ENCODE peak calls at places on chromosomes 5 and 9, in nine cellular contexts. One of them, this sample, is unnamed.

GRCh38 chr5:177428574-177429217 is 2.2 kb downstream of the GRK6 start:
- DNase-seq in heart left ventricle: no peak
- DNase-seq in body of pancreas: no peak
- DNase-seq in cardiac muscle cell: no peak
- DNase-seq in fibroblast of lung: no peak
- DNase-seq in DND-41: no peak
- DNase-seq in dorsolateral prefrontal cortex: no peak
- DNase-seq in heart right ventricle: no peak
- DNase-seq in OCI-LY7: no peak
- DNase-seq in this sample: no peak

GRCh38 chr5:74684900-74685851 is at the start of gene HEXB:
- DNase-seq in heart right ventricle: peak
- DNase-seq in fibroblast of lung: peak
- DNase-seq in dorsolateral prefrontal cortex: peak
- DNase-seq in heart left ventricle: peak
- DNase-seq in DND-41: peak
- DNase-seq in cardiac muscle cell: peak
- DNase-seq in body of pancreas: peak
- DNase-seq in OCI-LY7: peak
- DNase-seq in this sample: peak

GRCh38 chr5:58477760-58478159 is 13.5 kb upstream of the GAPT start:
- DNase-seq in cardiac muscle cell: no peak
- DNase-seq in OCI-LY7: peak
- DNase-seq in heart left ventricle: no peak
- DNase-seq in DND-41: no peak
- DNase-seq in fibroblast of lung: no peak
- DNase-seq in body of pancreas: no peak
- DNase-seq in heart right ventricle: no peak
- DNase-seq in dorsolateral prefrontal cortex: no peak
- DNase-seq in this sample: no peak

GRCh38 chr9:93595861-93596365 is 19.5 kb downstream of the PHF2 start:
- DNase-seq in heart right ventricle: no peak
- DNase-seq in heart left ventricle: no peak
- DNase-seq in dorsolateral prefrontal cortex: no peak
- DNase-seq in DND-41: no peak
- DNase-seq in fibroblast of lung: no peak
- DNase-seq in cardiac muscle cell: no peak
- DNase-seq in body of pancreas: no peak
- DNase-seq in OCI-LY7: no peak
- DNase-seq in this sample: peak

GRCh38 chr5:154800582-154800981 is 45.4 kb downstream of the LARP1 start:
- DNase-seq in heart left ventricle: no peak
- DNase-seq in dorsolateral prefrontal cortex: no peak
- DNase-seq in DND-41: no peak
- DNase-seq in cardiac muscle cell: peak
- DNase-seq in heart right ventricle: no peak
- DNase-seq in body of pancreas: no peak
- DNase-seq in OCI-LY7: no peak
- DNase-seq in fibroblast of lung: no peak
- DNase-seq in this sample: no peak

GRCh38 chr9:89864257-89864656 is 259.4 kb downstream of the GADD45G start:
- DNase-seq in DND-41: no peak
- DNase-seq in OCI-LY7: no peak
- DNase-seq in fibroblast of lung: no peak
- DNase-seq in heart left ventricle: no peak
- DNase-seq in dorsolateral prefrontal cortex: no peak
- DNase-seq in cardiac muscle cell: no peak
- DNase-seq in heart right ventricle: no peak
- DNase-seq in body of pancreas: no peak
- DNase-seq in this sample: peak

GRCh38 chr9:99023831-99024230 is 80.1 kb downstream of the COL15A1 start:
- DNase-seq in OCI-LY7: peak
- DNase-seq in cardiac muscle cell: peak
- DNase-seq in heart left ventricle: peak
- DNase-seq in DND-41: peak
- DNase-seq in fibroblast of lung: peak
- DNase-seq in dorsolateral prefrontal cortex: no peak
- DNase-seq in body of pancreas: peak
- DNase-seq in heart right ventricle: peak
- DNase-seq in this sample: no peak

GRCh38 chr5:113043491-113043931 is 66.9 kb downstream of the DCP2 start:
- DNase-seq in DND-41: no peak
- DNase-seq in OCI-LY7: peak
- DNase-seq in heart left ventricle: peak
- DNase-seq in body of pancreas: peak
- DNase-seq in cardiac muscle cell: peak
- DNase-seq in fibroblast of lung: peak
- DNase-seq in heart right ventricle: peak
- DNase-seq in dorsolateral prefrontal cortex: no peak
- DNase-seq in this sample: no peak

GRCh38 chr5:30676223-30676840 is 517.2 kb upstream of the CDH6 start:
- DNase-seq in body of pancreas: no peak
- DNase-seq in fibroblast of lung: no peak
- DNase-seq in dorsolateral prefrontal cortex: no peak
- DNase-seq in heart right ventricle: no peak
- DNase-seq in DND-41: no peak
- DNase-seq in cardiac muscle cell: no peak
- DNase-seq in OCI-LY7: no peak
- DNase-seq in heart left ventricle: no peak
- DNase-seq in this sample: no peak

GRCh38 chr9:135648494-135649410 is 9.4 kb upstream of the GLT6D1 start:
- DNase-seq in cardiac muscle cell: no peak
- DNase-seq in heart left ventricle: no peak
- DNase-seq in OCI-LY7: no peak
- DNase-seq in body of pancreas: no peak
- DNase-seq in fibroblast of lung: no peak
- DNase-seq in dorsolateral prefrontal cortex: no peak
- DNase-seq in DND-41: no peak
- DNase-seq in heart right ventricle: no peak
- DNase-seq in this sample: no peak

GRCh38 chr5:177260961-177261360 is 42.6 kb downstream of the RAB24 start:
- DNase-seq in dorsolateral prefrontal cortex: no peak
- DNase-seq in heart right ventricle: no peak
- DNase-seq in cardiac muscle cell: no peak
- DNase-seq in body of pancreas: no peak
- DNase-seq in heart left ventricle: no peak
- DNase-seq in fibroblast of lung: no peak
- DNase-seq in DND-41: no peak
- DNase-seq in OCI-LY7: no peak
- DNase-seq in this sample: no peak

GRCh38 chr5:172903790-172904189 is 55.4 kb upstream of the RPL26L1 start:
- DNase-seq in body of pancreas: peak
- DNase-seq in heart left ventricle: no peak
- DNase-seq in cardiac muscle cell: no peak
- DNase-seq in DND-41: no peak
- DNase-seq in heart right ventricle: no peak
- DNase-seq in dorsolateral prefrontal cortex: no peak
- DNase-seq in fibroblast of lung: peak
- DNase-seq in OCI-LY7: no peak
- DNase-seq in this sample: peak

GRCh38 chr9:127336708-127337352 is 60.1 kb upstream of the SLC2A8 start:
- DNase-seq in heart left ventricle: peak
- DNase-seq in cardiac muscle cell: no peak
- DNase-seq in fibroblast of lung: peak
- DNase-seq in dorsolateral prefrontal cortex: no peak
- DNase-seq in OCI-LY7: no peak
- DNase-seq in body of pancreas: peak
- DNase-seq in heart right ventricle: peak
- DNase-seq in DND-41: no peak
- DNase-seq in this sample: peak

GRCh38 chr5:98933446-98934072 is 4.8 kb upstream of the CHD1 start:
- DNase-seq in cardiac muscle cell: no peak
- DNase-seq in heart right ventricle: no peak
- DNase-seq in body of pancreas: peak
- DNase-seq in OCI-LY7: peak
- DNase-seq in DND-41: no peak
- DNase-seq in heart left ventricle: no peak
- DNase-seq in dorsolateral prefrontal cortex: no peak
- DNase-seq in fibroblast of lung: no peak
- DNase-seq in this sample: peak

GRCh38 chr5:98929982-98930355 is 1.2 kb upstream of the CHD1 start:
- DNase-seq in heart left ventricle: no peak
- DNase-seq in fibroblast of lung: no peak
- DNase-seq in body of pancreas: peak
- DNase-seq in dorsolateral prefrontal cortex: no peak
- DNase-seq in OCI-LY7: no peak
- DNase-seq in cardiac muscle cell: peak
- DNase-seq in heart right ventricle: no peak
- DNase-seq in DND-41: no peak
- DNase-seq in this sample: peak

GRCh38 chr5:98928802-98929122 is at the start of gene CHD1:
- DNase-seq in dorsolateral prefrontal cortex: peak
- DNase-seq in heart left ventricle: peak
- DNase-seq in DND-41: peak
- DNase-seq in body of pancreas: peak
- DNase-seq in cardiac muscle cell: peak
- DNase-seq in OCI-LY7: peak
- DNase-seq in heart right ventricle: peak
- DNase-seq in fibroblast of lung: no peak
- DNase-seq in this sample: peak

GRCh38 chr5:98929123-98929981 is 545 bp upstream of the CHD1 start:
- DNase-seq in heart right ventricle: peak
- DNase-seq in body of pancreas: peak
- DNase-seq in fibroblast of lung: peak
- DNase-seq in DND-41: peak
- DNase-seq in dorsolateral prefrontal cortex: peak
- DNase-seq in OCI-LY7: peak
- DNase-seq in heart left ventricle: peak
- DNase-seq in cardiac muscle cell: peak
- DNase-seq in this sample: peak

GRCh38 chr5:98930972-98931762 is 2.4 kb upstream of the CHD1 start:
- DNase-seq in DND-41: no peak
- DNase-seq in heart right ventricle: no peak
- DNase-seq in cardiac muscle cell: no peak
- DNase-seq in fibroblast of lung: no peak
- DNase-seq in body of pancreas: no peak
- DNase-seq in heart left ventricle: no peak
- DNase-seq in OCI-LY7: no peak
- DNase-seq in dorsolateral prefrontal cortex: no peak
- DNase-seq in this sample: no peak
- H3K4me3 ChIP-seq in DND-41: no peak
- H3K4me3 ChIP-seq in heart right ventricle: peak
- H3K4me3 ChIP-seq in cardiac muscle cell: no peak
- H3K4me3 ChIP-seq in fibroblast of lung: no peak
- H3K4me3 ChIP-seq in body of pancreas: no peak
- H3K4me3 ChIP-seq in heart left ventricle: no peak
- H3K4me3 ChIP-seq in OCI-LY7: no peak
- H3K4me3 ChIP-seq in dorsolateral prefrontal cortex: no peak
- H3K4me3 ChIP-seq in this sample: no peak

GRCh38 chr9:76255781-76256455 is 138.3 kb downstream of the RFK start:
- DNase-seq in DND-41: no peak
- DNase-seq in heart right ventricle: peak
- DNase-seq in heart left ventricle: peak
- DNase-seq in fibroblast of lung: peak
- DNase-seq in dorsolateral prefrontal cortex: no peak
- DNase-seq in OCI-LY7: no peak
- DNase-seq in body of pancreas: peak
- DNase-seq in cardiac muscle cell: no peak
- DNase-seq in this sample: no peak

DNA sequence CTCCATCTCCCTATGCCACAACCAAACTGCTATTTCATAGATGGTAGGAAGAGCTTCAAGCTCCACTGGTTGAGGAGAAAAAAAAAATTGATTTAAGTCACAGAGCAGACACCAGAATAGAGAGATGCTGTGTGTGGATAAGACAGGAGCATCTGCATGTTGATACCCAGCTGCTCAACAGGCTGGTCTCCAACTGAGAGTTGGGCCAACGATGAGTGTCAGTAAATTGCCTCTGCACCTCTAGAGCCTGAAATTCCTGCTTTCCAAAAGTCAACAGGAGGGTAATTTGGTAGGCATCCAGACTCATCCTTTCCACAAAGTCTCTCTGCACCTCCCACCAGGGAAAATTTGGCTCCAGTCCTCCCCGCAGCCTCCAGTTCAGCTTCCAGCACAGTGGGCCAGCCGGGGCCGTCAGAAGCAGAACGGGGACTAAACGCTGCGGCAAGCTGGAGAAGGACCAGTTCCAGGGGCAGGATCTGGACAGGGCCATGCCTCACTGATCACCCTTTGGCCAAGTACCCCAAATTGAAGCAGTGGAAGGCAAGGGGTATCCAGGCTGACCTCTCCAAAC is 136.9 kb downstream of the RFK start:
- DNase-seq in heart left ventricle: peak
- DNase-seq in heart right ventricle: peak
- DNase-seq in dorsolateral prefrontal cortex: no peak
- DNase-seq in body of pancreas: no peak
- DNase-seq in OCI-LY7: no peak
- DNase-seq in cardiac muscle cell: no peak
- DNase-seq in DND-41: no peak
- DNase-seq in fibroblast of lung: no peak
- DNase-seq in this sample: no peak
- H3K27ac ChIP-seq in heart left ventricle: no peak
- H3K27ac ChIP-seq in heart right ventricle: peak
- H3K27ac ChIP-seq in dorsolateral prefrontal cortex: no peak
- H3K27ac ChIP-seq in body of pancreas: no peak
- H3K27ac ChIP-seq in OCI-LY7: no peak
- H3K27ac ChIP-seq in cardiac muscle cell: no peak
- H3K27ac ChIP-seq in DND-41: no peak
- H3K27ac ChIP-seq in fibroblast of lung: no peak
- H3K27ac ChIP-seq in this sample: no peak

GRCh38 chr9:96215841-96216240 is 86.1 kb downstream of the HSD17B3 start:
- DNase-seq in cardiac muscle cell: no peak
- DNase-seq in DND-41: no peak
- DNase-seq in fibroblast of lung: no peak
- DNase-seq in body of pancreas: no peak
- DNase-seq in heart right ventricle: no peak
- DNase-seq in heart left ventricle: no peak
- DNase-seq in dorsolateral prefrontal cortex: no peak
- DNase-seq in OCI-LY7: no peak
- DNase-seq in this sample: no peak
- TF ChIP-seq CTCF in cardiac muscle cell: no peak
- TF ChIP-seq CTCF in DND-41: no peak
- TF ChIP-seq CTCF in fibroblast of lung: no peak
- TF ChIP-seq CTCF in body of pancreas: no peak
- TF ChIP-seq CTCF in heart right ventricle: no peak
- TF ChIP-seq CTCF in heart left ventricle: no peak
- TF ChIP-seq CTCF in dorsolateral prefrontal cortex: no peak
- TF ChIP-seq CTCF in OCI-LY7: no peak
- TF ChIP-seq CTCF in this sample: no peak

DNA sequence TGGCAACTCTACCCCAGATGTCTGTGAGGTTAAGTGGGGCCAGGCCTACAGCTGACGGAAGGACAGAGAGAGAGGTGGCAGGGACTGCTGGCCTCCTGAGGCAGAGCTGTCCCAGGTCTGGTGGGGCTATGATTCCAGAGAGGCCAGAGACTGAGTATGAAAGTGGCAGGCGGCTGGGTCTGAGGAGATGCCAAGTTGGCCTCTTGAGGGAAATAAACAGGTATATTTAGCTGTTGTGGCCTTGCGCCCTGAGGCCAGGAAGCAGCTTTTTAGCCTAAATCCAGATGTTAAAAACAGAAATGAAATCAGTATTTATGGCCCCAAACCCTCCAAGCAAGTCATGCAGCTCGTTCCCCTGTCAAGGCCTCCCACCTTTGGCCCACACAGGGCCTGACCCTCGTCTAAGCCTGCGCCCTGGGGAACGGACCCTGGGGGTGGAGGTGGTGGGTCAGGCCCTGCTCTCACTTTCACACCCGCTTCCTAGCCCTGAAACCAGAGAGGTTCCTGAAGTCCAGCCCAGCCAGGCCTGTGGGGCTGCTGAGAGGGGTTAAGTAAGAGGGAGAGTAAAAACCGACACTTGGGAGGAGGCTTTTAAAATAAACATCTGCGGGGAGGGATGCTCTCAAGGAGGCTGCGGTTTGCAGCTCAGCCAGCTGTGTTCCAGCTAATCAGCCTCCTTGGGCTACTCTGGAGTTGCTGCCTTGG is 18.7 kb downstream of the PCDHGC5 start:
- DNase-seq in dorsolateral prefrontal cortex: no peak
- DNase-seq in heart left ventricle: peak
- DNase-seq in heart right ventricle: peak
- DNase-seq in DND-41: no peak
- DNase-seq in body of pancreas: no peak
- DNase-seq in cardiac muscle cell: peak
- DNase-seq in fibroblast of lung: peak
- DNase-seq in OCI-LY7: peak
- DNase-seq in this sample: no peak
- H3K4me3 ChIP-seq in dorsolateral prefrontal cortex: no peak
- H3K4me3 ChIP-seq in heart left ventricle: no peak
- H3K4me3 ChIP-seq in heart right ventricle: no peak
- H3K4me3 ChIP-seq in DND-41: no peak
- H3K4me3 ChIP-seq in body of pancreas: no peak
- H3K4me3 ChIP-seq in cardiac muscle cell: no peak
- H3K4me3 ChIP-seq in fibroblast of lung: no peak
- H3K4me3 ChIP-seq in OCI-LY7: peak
- H3K4me3 ChIP-seq in this sample: no peak